ENCODE peak calls at places on chromosomes 6 and 20, in four cellular contexts. V is left lung, P is A549, H is cardiac muscle cell. D is an unnamed sample.
A peak's percentile ranks its signal among the peaks of the same experiment; 100 is the strongest.

GRCh38 chr6:11083491-11083890 is 10.1 kb upstream of the SMIM13 start:
- DNase-seq in V (no peak), P (no peak), H (no peak), D (peak; percentile 58)

GRCh38 chr6:100176321-100176950 is 182.4 kb upstream of the MCHR2 start:
- DNase-seq in V (no peak), P (no peak), H (peak; percentile 26), D (peak; percentile 58)

GRCh38 chr6:45717715-45718114 is 297.9 kb downstream of the CLIC5 start:
- DNase-seq in V (no peak), P (no peak), H (no peak), D (no peak)

GRCh38 chr6:56091159-56091869 is 156.1 kb downstream of the COL21A1 start:
- DNase-seq in V (no peak), P (no peak), H (peak; percentile 10), D (peak; percentile 89)

GRCh38 chr6:12066297-12066696 is 54.2 kb downstream of the HIVEP1 start:
- DNase-seq in V (no peak), P (no peak), H (no peak), D (no peak)

GRCh38 chr6:168132531-168133184 is 53.6 kb upstream of the FRMD1 start:
- DNase-seq in V (no peak), P (peak; percentile 39), H (peak; percentile 68), D (no peak)

GRCh38 chr6:88814909-88815308 is 148.5 kb downstream of the RNGTT start:
- DNase-seq in V (no peak), P (no peak), H (no peak), D (peak; percentile 38)

GRCh38 chr6:26025047-26025893 is 62.0 kb upstream of the HFE start:
- DNase-seq in V (no peak), P (no peak), H (peak; percentile 34), D (peak; percentile 65)

GRCh38 chr6:24524801-24525200 is 30.0 kb downstream of the ALDH5A1 start:
- DNase-seq in V (no peak), P (no peak), H (peak; percentile 58), D (peak; percentile 65)

GRCh38 chr6:105678516-105678915 is 275.6 kb upstream of the PREP start:
- DNase-seq in V (no peak), P (no peak), H (no peak), D (no peak)

GRCh38 chr20:64107736-64108457 is 532 bp upstream of the NPBWR2 start:
- DNase-seq in V (peak; percentile 61), P (no peak), H (no peak), D (no peak)

GRCh38 chr6:45543298-45544235 is 165.8 kb upstream of the SUPT3H start:
- DNase-seq in V (no peak), P (no peak), H (no peak), D (peak; percentile 26)

GRCh38 chr6:90818163-90818562 is 231.3 kb upstream of the MAP3K7 start:
- DNase-seq in V (no peak), P (no peak), H (no peak), D (peak; percentile 4)

GRCh38 chr20:42524058-42524457 is 665.6 kb downstream of the PTPRT start:
- DNase-seq in V (no peak), P (no peak), H (no peak), D (no peak)

GRCh38 chr20:47063407-47063806 is 168.8 kb downstream of the EYA2 start:
- DNase-seq in V (no peak), P (no peak), H (no peak), D (no peak)

GRCh38 chr20:1949711-1950110 is 44.1 kb downstream of the PDYN start:
- DNase-seq in V (no peak), P (no peak), H (no peak), D (no peak)

GRCh38 chr20:13348301-13349239 is 127.5 kb downstream of the ISM1 start:
- DNase-seq in V (no peak), P (no peak), H (no peak), D (no peak)

GRCh38 chr6:151254451-151255081 is 14.8 kb downstream of the AKAP12 start:
- DNase-seq in V (no peak), P (no peak), H (peak; percentile 54), D (peak; percentile 10)

GRCh38 chr6:119255492-119255891 is 94.1 kb downstream of the MAN1A1 start:
- DNase-seq in V (no peak), P (no peak), H (no peak), D (no peak)

GRCh38 chr6:47242483-47243386 is 67.0 kb downstream of the TNFRSF21 start:
- DNase-seq in V (peak; percentile 94), P (peak; percentile 54), H (peak; percentile 88), D (peak; percentile 94)

GRCh38 chr6:155154158-155154830 is 109.5 kb upstream of the CLDN20 start:
- DNase-seq in V (no peak), P (no peak), H (no peak), D (peak; percentile 77)

GRCh38 chr6:39228111-39228971 is 934 bp downstream of the KCNK5 start:
- DNase-seq in V (peak; percentile 80), P (no peak), H (no peak), D (no peak)

GRCh38 chr6:56278186-56278585 is 30.8 kb upstream of the COL21A1 start:
- DNase-seq in V (no peak), P (no peak), H (no peak), D (no peak)

GRCh38 chr6:110960014-110960390 is 1.5 kb downstream of the GTF3C6 start:
- DNase-seq in V (no peak), P (no peak), H (no peak), D (no peak)

GRCh38 chr20:7938058-7938457 is 2.2 kb downstream of the HAO1 start:
- DNase-seq in V (no peak), P (no peak), H (no peak), D (no peak)

GRCh38 chr6:106177786-106178185 is 91.7 kb downstream of the PRDM1 start:
- DNase-seq in V (no peak), P (no peak), H (no peak), D (no peak)

GRCh38 chr6:30171677-30172471 is 8.5 kb downstream of the TRIM15 start:
- DNase-seq in V (peak; percentile 78), P (no peak), H (peak; percentile 28), D (no peak)

GRCh38 chr6:90538651-90539050 is 48.2 kb downstream of the MAP3K7 start:
- DNase-seq in V (no peak), P (no peak), H (peak; percentile 23), D (no peak)

GRCh38 chr6:153140299-153140698 is 9.2 kb upstream of the RGS17 start:
- DNase-seq in V (no peak), P (no peak), H (no peak), D (no peak)

GRCh38 chr6:99138445-99138844 is 190.7 kb upstream of the FBXL4 start:
- DNase-seq in V (no peak), P (no peak), H (no peak), D (no peak)

GRCh38 chr6:159981591-159982245 is 12.8 kb downstream of the IGF2R start:
- DNase-seq in V (peak; percentile 83), P (no peak), H (no peak), D (peak; percentile 44)

GRCh38 chr6:111667921-111668320 is 62.2 kb upstream of the TRAF3IP2 start:
- DNase-seq in V (no peak), P (no peak), H (no peak), D (no peak)

GRCh38 chr6:36120539-36120938 is 9.8 kb upstream of the MAPK13 start:
- DNase-seq in V (peak; percentile 82), P (no peak), H (no peak), D (no peak)
- TF ChIP-seq CTCF in V (no peak), P (no peak), H (no peak), D (no peak)

GRCh38 chr6:28841290-28841689 is 82.5 kb downstream of the TRIM27 start:
- DNase-seq in V (no peak), P (no peak), H (no peak), D (no peak)
- TF ChIP-seq CTCF in V (no peak), P (no peak), H (no peak), D (peak; percentile 28)

GRCh38 chr6:143505537-143505936 is 6.0 kb downstream of the FUCA2 start:
- DNase-seq in V (no peak), P (no peak), H (no peak), D (no peak)

GRCh38 chr6:143505111-143505510 is 6.4 kb downstream of the FUCA2 start:
- DNase-seq in V (no peak), P (no peak), H (no peak), D (no peak)

GRCh38 chr6:143504369-143504768 is 7.2 kb downstream of the FUCA2 start:
- DNase-seq in V (no peak), P (no peak), H (no peak), D (no peak)

GRCh38 chr6:143498428-143498827 is 13.1 kb downstream of the FUCA2 start:
- DNase-seq in V (no peak), P (no peak), H (no peak), D (no peak)

DNA sequence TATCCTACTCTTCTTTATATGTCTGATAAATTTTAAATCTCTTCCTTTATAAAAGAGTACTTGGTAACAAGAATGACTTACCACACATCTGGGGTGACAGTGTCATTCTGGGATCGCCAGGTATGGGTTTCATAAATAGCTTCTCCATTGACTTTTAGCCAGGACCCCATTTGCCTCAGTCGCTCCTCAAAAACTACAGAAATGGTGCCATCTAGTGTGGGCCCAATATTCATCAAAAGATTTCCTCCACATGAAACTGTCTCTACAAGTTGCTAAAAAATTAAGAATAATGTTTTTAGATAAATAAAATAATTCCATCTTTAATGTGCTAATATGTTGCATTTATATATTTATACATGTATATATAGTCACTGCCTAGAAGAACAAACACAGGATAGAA is 9.7 kb downstream of the FUCA2 start:
- DNase-seq in V (no peak), P (no peak), H (no peak), D (no peak)
- TF ChIP-seq CTCF in V (no peak), P (no peak), H (peak; percentile 9), D (no peak)

GRCh38 chr6:32982084-32982701 is 13.8 kb downstream of the BRD2 start:
- DNase-seq in V (no peak), P (no peak), H (no peak), D (no peak)

GRCh38 chr6:32980488-32981038 is 12.2 kb downstream of the BRD2 start:
- DNase-seq in V (no peak), P (no peak), H (no peak), D (no peak)

GRCh38 chr6:32977272-32977952 is 9.0 kb downstream of the BRD2 start:
- DNase-seq in V (no peak), P (no peak), H (no peak), D (no peak)

GRCh38 chr6:32977953-32978324 is 9.5 kb downstream of the BRD2 start:
- DNase-seq in V (no peak), P (no peak), H (no peak), D (no peak)

DNA sequence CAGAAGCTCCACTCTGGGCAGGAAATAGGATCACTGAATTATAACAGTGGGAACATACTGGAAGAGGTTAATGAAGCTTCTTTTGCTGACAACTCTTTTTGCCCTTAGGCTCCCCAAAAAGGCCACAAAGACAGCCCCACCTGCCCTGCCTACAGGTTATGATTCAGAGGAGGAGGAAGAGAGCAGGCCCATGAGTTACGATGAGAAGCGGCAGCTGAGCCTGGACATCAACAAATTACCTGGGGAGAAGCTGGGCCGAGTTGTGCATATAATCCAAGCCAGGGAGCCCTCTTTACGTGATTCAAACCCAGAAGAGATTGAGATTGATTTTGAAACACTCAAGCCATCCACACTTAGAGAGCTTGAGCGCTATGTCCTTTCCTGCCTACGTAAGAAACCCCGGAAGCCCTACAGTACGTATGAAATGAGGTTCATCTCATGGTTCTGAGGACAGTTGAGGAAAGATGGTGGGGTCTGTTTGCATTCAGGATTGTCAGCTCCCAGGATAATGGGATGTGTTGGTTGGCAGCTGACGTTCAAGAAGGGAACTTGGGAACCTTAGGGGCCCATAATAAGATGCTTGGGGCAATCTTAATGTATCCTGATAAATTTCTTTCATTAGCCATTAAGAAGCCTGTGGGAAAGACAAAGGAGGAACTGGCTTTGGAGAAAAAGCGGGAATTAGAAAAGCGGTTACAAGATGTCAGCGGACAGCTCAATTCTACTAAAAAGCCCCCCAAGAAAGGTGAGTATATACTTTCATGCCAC is 11.5 kb downstream of the BRD2 start:
- DNase-seq in V (no peak), P (no peak), H (no peak), D (no peak)
- TF ChIP-seq CTCF in V (no peak), P (no peak), H (no peak), D (no peak)